ENCODE peak calls at places on chromosomes 7 and 10, in nine cellular contexts. O is aorta; Y is stimulated activated CD8-positive, alpha-beta memory T cell treated with anti-CD3 and anti-CD28 coated beads, Interleukin-4, amount 100 ng/mL, for 48 hours; M is CD4-positive, alpha-beta T cell; H is left lung; G is T47D; J is uterus; D is LHCN-M2; E is Jurkat, Clone E6-1. R is an unnamed sample.

GRCh38 chr7:43648725-43649406 is 66.0 kb downstream of the STK17A start:
- DNase-seq in E (peak; percentile 94), M (peak; percentile 72), J (no peak), O (no peak), H (no peak), D (peak; percentile 92), G (no peak), Y (peak; percentile 72), R (peak; percentile 94)

GRCh38 chr7:47285860-47286491 is 295.9 kb downstream of the TNS3 start:
- DNase-seq in O (no peak), M (no peak), J (no peak), D (peak; percentile 51), Y (no peak), E (no peak), G (no peak), H (no peak), R (no peak)

GRCh38 chr10:44792119-44792783 is 118.9 kb upstream of the TMEM72 start:
- DNase-seq in J (no peak), D (no peak), H (no peak), O (no peak), G (no peak), Y (no peak), E (no peak), M (no peak), R (no peak)

GRCh38 chr7:70660154-70660818 is 471.7 kb upstream of the GALNT17 start:
- DNase-seq in H (no peak), Y (peak; percentile 41), M (peak; percentile 37), O (no peak), D (no peak), G (no peak), J (no peak), E (peak; percentile 45), R (no peak)

GRCh38 chr7:39507866-39508551 is 58.2 kb upstream of the YAE1 start:
- DNase-seq in D (no peak), H (no peak), G (no peak), M (no peak), J (no peak), Y (no peak), E (no peak), O (no peak), R (no peak)

GRCh38 chr7:36344618-36345017 is 45.0 kb upstream of the ANLN start:
- DNase-seq in H (no peak), D (no peak), G (no peak), M (no peak), J (no peak), E (no peak), Y (no peak), O (no peak), R (no peak)

GRCh38 chr10:80194373-80195045 is 10.8 kb downstream of the ANXA11 start:
- DNase-seq in O (no peak), J (no peak), Y (peak; percentile 25), M (no peak), G (no peak), E (no peak), H (no peak), D (peak; percentile 42), R (no peak)

GRCh38 chr7:112076309-112076708 is 129.9 kb downstream of the DOCK4 start:
- DNase-seq in Y (no peak), H (no peak), J (no peak), E (no peak), M (no peak), D (no peak), O (no peak), G (no peak), R (no peak)

GRCh38 chr10:121956111-121957061 is 18.6 kb downstream of the NSMCE4A start:
- DNase-seq in E (no peak), Y (no peak), J (no peak), G (no peak), M (no peak), D (peak; percentile 59), H (no peak), O (no peak), R (peak; percentile 48)

GRCh38 chr7:14747701-14748100 is 154.8 kb downstream of the DGKB start:
- DNase-seq in O (no peak), Y (no peak), D (no peak), J (no peak), H (no peak), M (no peak), G (no peak), E (no peak), R (no peak)

GRCh38 chr7:99394188-99394502 is 14.3 kb downstream of the PDAP1 start:
- DNase-seq in H (no peak), D (no peak), Y (no peak), J (no peak), M (no peak), O (no peak), G (no peak), E (no peak), R (no peak)

GRCh38 chr10:45339896-45340295 is 24.5 kb upstream of the OR13A1 start:
- DNase-seq in E (no peak), H (no peak), D (no peak), J (no peak), Y (no peak), M (no peak), O (no peak), G (no peak), R (no peak)

GRCh38 chr10:121886997-121887622 is 40.7 kb downstream of the ATE1 start:
- DNase-seq in O (no peak), E (peak; percentile 61), Y (peak; percentile 69), M (peak; percentile 31), D (peak; percentile 50), H (no peak), J (peak; percentile 25), G (peak; percentile 48), R (peak; percentile 44)

GRCh38 chr7:149880871-149881301 is 7.1 kb downstream of the ATP6V0E2 start:
- DNase-seq in E (no peak), G (no peak), Y (no peak), D (no peak), J (peak; percentile 70), M (no peak), O (peak; percentile 73), H (no peak), R (no peak)

GRCh38 chr7:32142649-32143048 is 72.4 kb upstream of the PDE1C start:
- DNase-seq in E (no peak), D (peak; percentile 11), Y (no peak), H (no peak), O (no peak), J (no peak), M (no peak), G (no peak), R (no peak)

GRCh38 chr7:69534461-69535041 is 63.7 kb upstream of the AUTS2 start:
- DNase-seq in H (no peak), J (no peak), Y (no peak), O (no peak), M (no peak), D (no peak), E (no peak), G (no peak), R (no peak)

GRCh38 chr7:68009716-68010115 is 1013.1 kb downstream of the TYW1 start:
- DNase-seq in H (no peak), G (no peak), J (no peak), E (no peak), M (no peak), Y (no peak), D (no peak), O (no peak), R (no peak)

GRCh38 chr7:79598351-79598750 is 144.9 kb upstream of the MAGI2 start:
- DNase-seq in H (no peak), E (no peak), Y (no peak), O (no peak), M (no peak), D (peak; percentile 23), G (no peak), J (no peak), R (no peak)

GRCh38 chr7:29424295-29424983 is 139.2 kb upstream of the PRR15 start:
- DNase-seq in Y (no peak), E (no peak), G (no peak), H (no peak), D (no peak), O (no peak), M (no peak), J (no peak), R (no peak)

GRCh38 chr7:139482662-139483466 is 609 bp downstream of the KLRG2 start:
- DNase-seq in O (no peak), D (no peak), J (no peak), G (peak; percentile 25), H (peak; percentile 82), Y (peak; percentile 34), M (no peak), E (no peak), R (no peak)

GRCh38 chr10:120382360-120382759 is 74.7 kb upstream of the PLPP4 start:
- DNase-seq in H (no peak), E (no peak), G (no peak), M (no peak), Y (no peak), O (no peak), J (no peak), D (no peak), R (no peak)

GRCh38 chr7:13979671-13980438 is 9.6 kb downstream of the ETV1 start:
- DNase-seq in J (no peak), M (no peak), E (no peak), D (peak; percentile 88), H (no peak), O (no peak), G (no peak), Y (no peak), R (no peak)

GRCh38 chr10:10204415-10204814 is 813.3 kb upstream of the CELF2 start:
- DNase-seq in D (no peak), J (no peak), E (no peak), G (no peak), M (no peak), H (no peak), O (no peak), Y (no peak), R (no peak)

GRCh38 chr10:61798711-61799110 is 102.8 kb upstream of the ARID5B start:
- DNase-seq in O (no peak), G (no peak), E (no peak), D (no peak), Y (no peak), M (no peak), J (no peak), H (no peak), R (no peak)

GRCh38 chr7:146510088-146510680 is 393.6 kb downstream of the CNTNAP2 start:
- DNase-seq in D (peak; percentile 4), Y (no peak), J (no peak), O (no peak), E (peak; percentile 6), G (no peak), M (no peak), H (no peak), R (no peak)

GRCh38 chr10:48287417-48288391 is 13.2 kb upstream of the FRMPD2 start:
- DNase-seq in G (peak; percentile 43), D (no peak), Y (no peak), J (no peak), O (no peak), E (no peak), M (no peak), H (peak; percentile 67), R (no peak)

GRCh38 chr10:19815478-19816419 is 483 bp upstream of the PLXDC2 start:
- DNase-seq in E (no peak), H (peak; percentile 89), D (peak; percentile 66), G (peak; percentile 8), M (no peak), O (peak; percentile 92), Y (no peak), J (peak; percentile 85), R (no peak)

GRCh38 chr10:25820496-25821415 is 113.3 kb upstream of the MYO3A start:
- DNase-seq in O (no peak), D (no peak), H (no peak), E (no peak), G (no peak), M (no peak), J (no peak), Y (no peak), R (no peak)

GRCh38 chr7:51230723-51231122 is 85.9 kb downstream of the COBL start:
- DNase-seq in G (no peak), H (no peak), J (no peak), O (no peak), M (no peak), D (no peak), Y (no peak), E (no peak), R (no peak)

R was measured in non-pigmented ciliary epithelial cell.